ENCODE peak calls at places on chromosomes 5 and 9, in eight cellular contexts. E is sigmoid colon, M is ovary, W is stomach, Z is A549, L is endothelial cell of umbilical vein, T is IMR-90, P is spleen. H is an unnamed sample.

GRCh38 chr9:129866373-129867137 is 31.3 kb downstream of the USP20 start:
- DNase-seq in L (no peak), W (no peak), E (no peak), Z (no peak), M (no peak), P (no peak), T (no peak), H (no peak)

GRCh38 chr9:106621299-106621920 is 241.6 kb upstream of the ZNF462 start:
- DNase-seq in T (no peak), L (no peak), M (no peak), P (no peak), W (no peak), E (no peak), Z (no peak), H (no peak)

GRCh38 chr5:140000332-140000731 is 42.8 kb downstream of the NRG2 start:
- DNase-seq in E (peak), T (no peak), M (no peak), L (no peak), Z (no peak), W (no peak), P (no peak), H (no peak)

GRCh38 chr5:102663771-102664530 is 91.2 kb upstream of the PAM start:
- DNase-seq in M (no peak), T (no peak), E (no peak), P (no peak), W (no peak), Z (no peak), L (no peak), H (no peak)

GRCh38 chr9:70291446-70291845 is 32.7 kb downstream of the SMC5 start:
- DNase-seq in M (no peak), E (no peak), P (no peak), W (no peak), T (peak), L (peak), Z (no peak), H (no peak)

GRCh38 chr5:12323637-12324229 is 419.5 kb upstream of the CTNND2 start:
- DNase-seq in T (no peak), Z (no peak), W (no peak), L (no peak), P (no peak), M (no peak), E (no peak), H (no peak)

GRCh38 chr5:168874713-168875380 is 295.7 kb upstream of the PANK3 start:
- DNase-seq in P (no peak), T (peak), Z (peak), L (no peak), E (no peak), M (no peak), W (no peak), H (no peak)

GRCh38 chr5:38579105-38579504 is 22.7 kb upstream of the LIFR start:
- DNase-seq in T (no peak), P (no peak), M (no peak), L (no peak), E (no peak), W (no peak), Z (no peak), H (no peak)

GRCh38 chr9:76576344-76576743 is 117.4 kb downstream of the GCNT1 start:
- DNase-seq in Z (no peak), T (peak), M (no peak), E (peak), L (no peak), P (no peak), W (no peak), H (no peak)

GRCh38 chr9:135530146-135530545 is 8.9 kb downstream of the LCN1 start:
- DNase-seq in L (no peak), M (peak), T (no peak), P (no peak), Z (no peak), W (peak), E (peak), H (no peak)

GRCh38 chr5:145495741-145496140 is 339.4 kb downstream of the PRELID2 start:
- DNase-seq in L (peak), Z (peak), P (no peak), T (peak), M (no peak), E (no peak), W (peak), H (no peak)

GRCh38 chr5:4185127-4185526 is 589.5 kb downstream of the IRX1 start:
- DNase-seq in E (no peak), L (no peak), M (no peak), T (no peak), W (no peak), P (no peak), Z (no peak), H (no peak)

GRCh38 chr9:79221084-79221483 is 350.7 kb upstream of the TLE4 start:
- DNase-seq in M (no peak), W (no peak), T (peak), P (no peak), E (no peak), Z (peak), L (peak), H (no peak)

GRCh38 chr9:111658943-111659342 is 2.5 kb upstream of the GNG10 start:
- DNase-seq in Z (no peak), M (no peak), E (no peak), L (no peak), P (no peak), W (no peak), T (no peak), H (no peak)

GRCh38 chr9:111662851-111663823 is 1.7 kb downstream of the GNG10 start:
- DNase-seq in E (no peak), T (no peak), P (no peak), Z (no peak), W (no peak), L (no peak), M (no peak), H (no peak)

GRCh38 chr9:111659706-111660105 is 1.7 kb upstream of the GNG10 start:
- DNase-seq in T (no peak), P (no peak), W (no peak), L (no peak), E (no peak), Z (no peak), M (no peak), H (no peak)

GRCh38 chr9:111661802-111662491 is 542 bp downstream of the GNG10 start:
- DNase-seq in P (peak), M (no peak), T (peak), L (peak), E (peak), Z (peak), W (peak), H (peak)

GRCh38 chr9:111661150-111661801 is at the start of gene GNG10:
- DNase-seq in L (peak), T (peak), W (peak), Z (peak), P (peak), E (peak), M (peak), H (peak)
- TF ChIP-seq POLR2A in L (peak), T (peak), W (no peak), Z (peak), P (no peak), E (no peak), M (no peak), H (no peak)

GRCh38 chr5:138339464-138339863 is 1.4 kb downstream of the FAM53C start:
- DNase-seq in L (no peak), P (no peak), E (no peak), T (no peak), Z (no peak), W (no peak), M (no peak), H (no peak)

GRCh38 chr5:138336952-138337684 is 948 bp upstream of the FAM53C start:
- DNase-seq in L (no peak), M (peak), P (no peak), T (peak), E (peak), W (peak), Z (peak), H (peak)

GRCh38 chr5:138338411-138339085 is 482 bp downstream of the FAM53C start:
- DNase-seq in Z (no peak), P (no peak), L (peak), E (no peak), W (no peak), M (no peak), T (no peak), H (no peak)

GRCh38 chr5:138339086-138339456 is 1.0 kb downstream of the FAM53C start:
- DNase-seq in P (no peak), M (no peak), E (no peak), Z (no peak), W (peak), L (peak), T (no peak), H (no peak)

DNA sequence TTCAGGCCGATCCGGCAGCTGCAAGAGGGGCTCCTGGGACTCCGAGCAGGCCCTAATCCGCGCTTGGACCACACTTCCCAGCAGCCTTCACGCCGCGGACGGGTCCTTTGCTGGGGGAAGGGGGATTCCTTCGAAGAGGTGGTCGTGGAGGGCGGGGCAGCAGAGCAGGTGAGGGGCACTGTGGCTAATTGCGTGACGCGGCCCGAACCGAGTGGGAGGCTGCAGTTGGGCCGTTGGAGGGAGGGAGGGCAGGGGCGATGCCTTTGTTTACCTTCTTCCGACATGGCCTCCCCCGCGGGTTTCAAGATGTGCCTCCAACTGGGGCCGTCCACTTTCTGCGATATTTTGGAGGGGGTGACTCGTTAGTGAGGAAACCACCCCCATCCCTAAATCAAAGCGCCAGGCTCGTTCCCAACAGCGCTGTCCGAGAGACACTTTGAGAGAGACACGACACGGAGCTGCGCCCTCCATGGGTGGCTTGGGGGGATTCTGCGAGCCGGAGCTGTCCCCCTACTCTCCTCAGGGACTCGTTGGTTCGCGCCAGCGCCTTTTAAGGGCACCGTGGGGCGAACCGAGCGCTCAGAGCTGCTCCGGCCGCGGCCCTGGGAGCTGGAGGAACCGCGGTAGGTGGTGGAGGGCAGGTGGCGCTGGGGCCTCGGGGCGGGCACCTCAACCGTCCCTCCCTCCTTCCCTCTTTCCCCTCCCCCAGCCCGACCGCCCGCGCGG is at the start of gene FAM53C:
- DNase-seq in T (peak), L (peak), M (peak), W (peak), P (peak), E (peak), Z (peak), H (peak)
- TF ChIP-seq CTCF in T (no peak), L (no peak), M (peak), W (no peak), P (no peak), E (no peak), Z (no peak), H (no peak)

DNA sequence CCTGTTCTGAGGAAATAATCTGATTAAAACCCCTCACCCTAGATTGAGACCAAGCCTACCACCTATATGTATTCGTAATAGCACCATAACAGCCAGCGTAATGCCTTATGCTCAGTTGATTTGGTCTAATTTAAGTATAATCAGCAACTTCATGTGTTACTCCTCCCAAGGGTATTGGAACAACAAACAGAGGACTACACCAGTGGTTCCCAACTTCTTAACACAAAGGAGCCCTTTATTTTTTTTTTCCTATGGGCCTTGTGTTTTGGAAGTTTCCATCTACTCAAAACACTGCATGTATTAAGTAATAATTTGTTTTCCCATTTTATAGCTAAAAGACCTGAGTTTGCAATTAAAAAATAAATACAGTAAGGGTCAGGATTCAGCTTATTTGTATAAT is 140.7 kb downstream of the ADAMTSL1 start:
- DNase-seq in P (no peak), E (no peak), T (no peak), L (no peak), Z (no peak), W (no peak), M (no peak), H (no peak)
- H3K27ac ChIP-seq in P (no peak), E (no peak), T (no peak), L (no peak), Z (no peak), W (no peak), M (no peak), H (no peak)

DNA sequence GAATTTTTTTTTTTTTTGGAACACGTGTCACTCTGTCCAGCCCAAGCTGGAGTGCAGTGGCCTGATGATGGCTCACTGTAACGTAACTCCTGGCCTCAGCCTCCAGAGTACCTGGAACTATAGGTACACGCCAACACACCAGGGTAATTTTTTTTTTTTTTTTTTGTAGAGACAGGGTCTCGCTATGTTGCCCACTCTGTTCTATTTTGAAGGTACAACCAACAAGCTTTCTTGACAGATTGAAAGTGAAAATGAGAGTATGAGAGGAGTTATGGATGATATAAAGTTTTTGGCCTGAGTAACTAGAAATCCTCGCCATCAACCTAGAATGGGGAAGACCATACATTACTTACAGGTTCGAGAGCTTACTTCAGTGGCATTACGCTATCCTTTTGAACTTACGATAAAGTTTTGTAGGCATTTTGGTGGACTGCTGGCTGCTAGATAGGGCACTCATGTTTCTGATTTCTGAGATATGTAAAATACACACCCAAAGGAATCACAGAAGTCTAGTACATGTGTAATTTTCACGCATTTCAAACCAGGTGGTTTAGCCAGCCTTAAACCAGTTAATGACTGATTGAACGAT is 806 bp upstream of the CDC42SE2 start:
- DNase-seq in T (no peak), M (no peak), W (no peak), Z (no peak), L (peak), E (no peak), P (no peak), H (no peak)
- TF ChIP-seq POLR2A in T (no peak), M (no peak), W (no peak), Z (no peak), L (no peak), E (no peak), P (no peak), H (no peak)

GRCh38 chr9:96680812-96681499 is 25.8 kb upstream of the PRXL2C start:
- DNase-seq in M (no peak), L (no peak), P (no peak), E (no peak), W (no peak), Z (no peak), T (no peak), H (no peak)

GRCh38 chr9:96688215-96688614 is 33.1 kb upstream of the PRXL2C start:
- DNase-seq in Z (no peak), W (no peak), M (no peak), T (no peak), P (no peak), E (no peak), L (no peak), H (no peak)

GRCh38 chr9:96691326-96691725 is 36.2 kb upstream of the PRXL2C start:
- DNase-seq in T (no peak), W (no peak), M (no peak), P (no peak), L (no peak), E (no peak), Z (no peak), H (no peak)

GRCh38 chr9:96688745-96689464 is 33.8 kb upstream of the PRXL2C start:
- DNase-seq in L (no peak), P (no peak), M (no peak), E (no peak), Z (no peak), W (no peak), T (no peak), H (no peak)

GRCh38 chr9:96686638-96687335 is 31.7 kb upstream of the PRXL2C start:
- DNase-seq in M (peak), P (peak), E (peak), T (peak), W (peak), L (peak), Z (peak), H (peak)
- TF ChIP-seq CTCF in M (peak), P (peak), E (peak), T (peak), W (no peak), L (peak), Z (peak), H (peak)

GRCh38 chr9:5848372-5848882 is 15.5 kb upstream of the ERMP1 start:
- DNase-seq in Z (no peak), L (no peak), P (no peak), T (no peak), M (no peak), W (no peak), E (no peak), H (no peak)

GRCh38 chr9:5843450-5844249 is 10.7 kb upstream of the ERMP1 start:
- DNase-seq in T (peak), L (peak), E (no peak), P (no peak), W (no peak), Z (peak), M (no peak), H (no peak)

GRCh38 chr9:5845147-5845531 is 12.2 kb upstream of the ERMP1 start:
- DNase-seq in T (no peak), Z (no peak), E (no peak), W (no peak), P (no peak), M (no peak), L (no peak), H (no peak)

GRCh38 chr9:5846501-5846921 is 13.6 kb upstream of the ERMP1 start:
- DNase-seq in P (no peak), Z (no peak), W (no peak), E (no peak), L (no peak), M (no peak), T (peak), H (no peak)

GRCh38 chr9:5846080-5846479 is 13.2 kb upstream of the ERMP1 start:
- DNase-seq in W (no peak), L (no peak), E (no peak), Z (no peak), M (no peak), P (no peak), T (no peak), H (no peak)
- H3K27ac ChIP-seq in W (no peak), L (no peak), E (no peak), Z (peak), M (no peak), P (no peak), T (no peak), H (no peak)

H was measured in suprapubic skin.